ENCODE peak calls at places on chromosomes 12 and 14, in six cellular contexts. One of them, this sample, is unnamed.

GRCh38 chr12:5432011-5432400 is at the start of gene NTF3:
- DNase-seq in dorsolateral prefrontal cortex: no peak
- DNase-seq in ovary: peak; percentile 59
- DNase-seq in IMR-90: peak; percentile 76
- DNase-seq in left lung: peak; percentile 69
- DNase-seq in prostate gland: peak; percentile 51
- DNase-seq in this sample: peak; percentile 17

GRCh38 chr14:55138091-55138490 is 9.0 kb downstream of the LGALS3 start:
- DNase-seq in prostate gland: no peak
- DNase-seq in left lung: no peak
- DNase-seq in IMR-90: no peak
- DNase-seq in ovary: no peak
- DNase-seq in dorsolateral prefrontal cortex: no peak
- DNase-seq in this sample: no peak

GRCh38 chr12:46574853-46575252 is 202.3 kb upstream of the SLC38A2 start:
- DNase-seq in IMR-90: no peak
- DNase-seq in dorsolateral prefrontal cortex: no peak
- DNase-seq in ovary: no peak
- DNase-seq in prostate gland: no peak
- DNase-seq in left lung: no peak
- DNase-seq in this sample: no peak

GRCh38 chr12:51269174-51270066 is 795 bp downstream of the SMAGP start:
- DNase-seq in IMR-90: no peak
- DNase-seq in dorsolateral prefrontal cortex: no peak
- DNase-seq in left lung: peak; percentile 89
- DNase-seq in ovary: peak; percentile 26
- DNase-seq in prostate gland: peak; percentile 33
- DNase-seq in this sample: peak; percentile 65

GRCh38 chr14:26526132-26526531 is 71.7 kb downstream of the NOVA1 start:
- DNase-seq in left lung: no peak
- DNase-seq in prostate gland: no peak
- DNase-seq in dorsolateral prefrontal cortex: no peak
- DNase-seq in IMR-90: peak; percentile 21
- DNase-seq in ovary: no peak
- DNase-seq in this sample: no peak

GRCh38 chr14:55754471-55754870 is 174.5 kb downstream of the KTN1 start:
- DNase-seq in left lung: no peak
- DNase-seq in IMR-90: no peak
- DNase-seq in ovary: no peak
- DNase-seq in prostate gland: no peak
- DNase-seq in dorsolateral prefrontal cortex: no peak
- DNase-seq in this sample: peak; percentile 88

GRCh38 chr14:73714656-73715081 is 485 bp upstream of the PNMA1 start:
- DNase-seq in prostate gland: no peak
- DNase-seq in left lung: no peak
- DNase-seq in IMR-90: peak; percentile 42
- DNase-seq in ovary: peak; percentile 32
- DNase-seq in dorsolateral prefrontal cortex: peak; percentile 36
- DNase-seq in this sample: no peak

GRCh38 chr12:53327435-53328042 is 6.1 kb upstream of the AAAS start:
- DNase-seq in left lung: no peak
- DNase-seq in ovary: no peak
- DNase-seq in prostate gland: no peak
- DNase-seq in IMR-90: no peak
- DNase-seq in dorsolateral prefrontal cortex: no peak
- DNase-seq in this sample: no peak

GRCh38 chr14:25833341-25834121 is 764.3 kb downstream of the NOVA1 start:
- DNase-seq in left lung: no peak
- DNase-seq in ovary: no peak
- DNase-seq in dorsolateral prefrontal cortex: peak; percentile 83
- DNase-seq in IMR-90: no peak
- DNase-seq in prostate gland: peak; percentile 4
- DNase-seq in this sample: peak; percentile 67

DNA sequence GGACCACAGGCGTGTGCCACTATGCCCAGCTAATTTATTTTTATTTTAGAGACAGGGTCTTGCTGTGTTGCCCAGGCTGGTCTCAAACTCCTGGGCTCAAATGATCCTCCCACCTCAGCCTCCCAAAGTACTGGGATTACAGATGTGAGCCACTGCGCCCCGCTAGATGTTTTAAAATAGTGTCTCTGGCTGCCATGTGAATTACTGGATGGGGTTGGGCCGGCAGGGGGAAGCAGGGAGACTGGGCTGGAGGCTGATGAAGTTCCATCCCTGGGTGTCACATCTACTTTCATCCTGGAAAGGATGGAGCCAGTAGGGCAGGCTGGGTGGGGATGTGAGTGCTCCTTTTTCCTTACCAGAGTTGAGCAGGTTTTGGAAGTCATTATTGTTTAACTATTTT is 46.1 kb downstream of the DNAH10 start:
- DNase-seq in prostate gland: no peak
- DNase-seq in dorsolateral prefrontal cortex: no peak
- DNase-seq in IMR-90: peak; percentile 7
- DNase-seq in left lung: no peak
- DNase-seq in ovary: no peak
- DNase-seq in this sample: peak; percentile 14
- TF ChIP-seq CTCF in prostate gland: no peak
- TF ChIP-seq CTCF in dorsolateral prefrontal cortex: peak; percentile 45
- TF ChIP-seq CTCF in IMR-90: peak; percentile 35
- TF ChIP-seq CTCF in left lung: no peak
- TF ChIP-seq CTCF in ovary: no peak
- TF ChIP-seq CTCF in this sample: peak; percentile 16

GRCh38 chr14:70908918-70909641 is 1.8 kb downstream of the PCNX1 start:
- DNase-seq in ovary: no peak
- DNase-seq in IMR-90: no peak
- DNase-seq in prostate gland: no peak
- DNase-seq in dorsolateral prefrontal cortex: no peak
- DNase-seq in left lung: no peak
- DNase-seq in this sample: no peak
- H3K4me3 ChIP-seq in ovary: peak overlapping the region; percentile 98
- H3K4me3 ChIP-seq in IMR-90: peak overlapping the region; percentile 97
- H3K4me3 ChIP-seq in prostate gland: peak overlapping the region; percentile 85
- H3K4me3 ChIP-seq in dorsolateral prefrontal cortex: peak overlapping the region; percentile 95
- H3K4me3 ChIP-seq in left lung: peak overlapping the region; percentile 100
- H3K4me3 ChIP-seq in this sample: peak overlapping the region; percentile 83

DNA sequence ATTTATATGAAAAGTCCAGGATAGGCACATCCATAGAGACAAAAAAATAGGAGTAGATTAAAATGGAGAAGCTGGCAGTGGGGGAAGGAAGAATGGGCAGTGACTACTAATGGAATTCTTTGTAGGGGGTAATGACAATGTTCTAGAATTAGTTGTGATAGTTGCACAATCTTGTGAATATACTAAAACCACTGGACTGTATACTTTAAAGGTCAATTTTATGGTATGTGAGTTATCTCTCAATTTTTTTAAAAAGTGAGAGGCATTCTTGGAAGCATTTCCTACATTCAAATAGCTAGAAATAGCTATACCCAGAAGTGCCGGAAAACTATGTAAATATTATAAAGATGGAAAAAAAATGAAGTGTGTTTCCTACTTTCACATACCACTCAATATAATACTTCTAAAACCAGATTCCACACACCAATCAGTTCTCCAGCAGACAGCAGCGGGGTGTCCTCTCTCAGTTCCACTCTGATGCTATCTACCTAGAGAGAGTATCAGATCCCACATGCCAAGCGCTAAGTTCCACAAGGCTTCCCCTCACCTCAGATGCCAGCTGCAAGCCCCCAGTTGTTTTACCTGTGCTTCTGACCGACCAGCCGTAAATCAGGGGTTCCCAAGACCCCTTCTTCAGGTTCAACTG is 41.7 kb upstream of the NID2 start:
- DNase-seq in left lung: no peak
- DNase-seq in ovary: no peak
- DNase-seq in prostate gland: no peak
- DNase-seq in IMR-90: peak; percentile 88
- DNase-seq in dorsolateral prefrontal cortex: no peak
- DNase-seq in this sample: no peak
- TF ChIP-seq CTCF in left lung: no peak
- TF ChIP-seq CTCF in ovary: no peak
- TF ChIP-seq CTCF in prostate gland: no peak
- TF ChIP-seq CTCF in IMR-90: no peak
- TF ChIP-seq CTCF in dorsolateral prefrontal cortex: no peak
- TF ChIP-seq CTCF in this sample: no peak

GRCh38 chr14:102922490-102923200 is at the start of gene AMN:
- DNase-seq in IMR-90: no peak
- DNase-seq in left lung: peak; percentile 82
- DNase-seq in prostate gland: no peak
- DNase-seq in dorsolateral prefrontal cortex: no peak
- DNase-seq in ovary: no peak
- DNase-seq in this sample: peak; percentile 15

GRCh38 chr14:102924632-102925588 is 2.4 kb downstream of the AMN start:
- DNase-seq in prostate gland: no peak
- DNase-seq in left lung: peak; percentile 61
- DNase-seq in dorsolateral prefrontal cortex: no peak
- DNase-seq in ovary: no peak
- DNase-seq in IMR-90: no peak
- DNase-seq in this sample: no peak

GRCh38 chr14:102925646-102926045 is 3.2 kb downstream of the AMN start:
- DNase-seq in IMR-90: no peak
- DNase-seq in prostate gland: no peak
- DNase-seq in left lung: peak; percentile 53
- DNase-seq in ovary: no peak
- DNase-seq in dorsolateral prefrontal cortex: no peak
- DNase-seq in this sample: no peak

GRCh38 chr14:102923201-102923919 is 897 bp downstream of the AMN start:
- DNase-seq in dorsolateral prefrontal cortex: no peak
- DNase-seq in left lung: peak; percentile 78
- DNase-seq in ovary: no peak
- DNase-seq in IMR-90: no peak
- DNase-seq in prostate gland: no peak
- DNase-seq in this sample: no peak

GRCh38 chr14:102923920-102924486 is 1.5 kb downstream of the AMN start:
- DNase-seq in dorsolateral prefrontal cortex: no peak
- DNase-seq in IMR-90: no peak
- DNase-seq in ovary: no peak
- DNase-seq in prostate gland: no peak
- DNase-seq in left lung: peak; percentile 42
- DNase-seq in this sample: no peak
- H3K4me3 ChIP-seq in dorsolateral prefrontal cortex: no peak overlapping the region
- H3K4me3 ChIP-seq in IMR-90: no peak overlapping the region
- H3K4me3 ChIP-seq in ovary: no peak overlapping the region
- H3K4me3 ChIP-seq in prostate gland: no peak overlapping the region
- H3K4me3 ChIP-seq in left lung: no peak overlapping the region
- H3K4me3 ChIP-seq in this sample: no peak overlapping the region

DNA sequence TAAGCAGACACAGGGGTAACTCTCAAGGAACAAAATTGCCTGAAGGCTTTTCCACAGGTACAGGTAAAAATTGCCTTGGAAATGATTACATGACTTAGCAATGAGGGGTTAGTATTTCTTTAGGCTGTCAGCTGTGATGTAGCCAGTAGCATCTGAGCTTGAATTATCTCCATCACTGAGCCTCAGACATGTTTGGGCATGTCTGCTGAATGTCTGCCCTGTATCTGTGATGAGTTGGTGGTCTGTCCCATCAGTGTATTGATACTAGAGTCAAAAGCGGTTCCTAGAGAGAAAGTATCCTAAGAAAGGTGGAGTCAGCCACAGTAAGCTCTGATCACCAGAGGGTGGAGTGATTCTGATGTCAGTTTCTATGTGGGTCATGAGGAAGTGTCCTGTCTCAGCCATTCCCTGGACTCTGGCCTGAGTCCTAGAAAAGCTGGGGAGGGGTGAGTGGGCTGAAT is 16.2 kb downstream of the AKAP6 start:
- DNase-seq in IMR-90: peak; percentile 25
- DNase-seq in dorsolateral prefrontal cortex: no peak
- DNase-seq in left lung: no peak
- DNase-seq in prostate gland: no peak
- DNase-seq in ovary: no peak
- DNase-seq in this sample: peak; percentile 86
- TF ChIP-seq CTCF in IMR-90: no peak
- TF ChIP-seq CTCF in dorsolateral prefrontal cortex: peak; percentile 11
- TF ChIP-seq CTCF in left lung: no peak
- TF ChIP-seq CTCF in prostate gland: no peak
- TF ChIP-seq CTCF in ovary: no peak
- TF ChIP-seq CTCF in this sample: no peak

GRCh38 chr14:67916430-67916829 is 96.9 kb downstream of the RAD51B start:
- DNase-seq in ovary: no peak
- DNase-seq in left lung: no peak
- DNase-seq in dorsolateral prefrontal cortex: no peak
- DNase-seq in prostate gland: no peak
- DNase-seq in IMR-90: no peak
- DNase-seq in this sample: no peak
- H3K4me3 ChIP-seq in ovary: no peak overlapping the region
- H3K4me3 ChIP-seq in left lung: no peak overlapping the region
- H3K4me3 ChIP-seq in dorsolateral prefrontal cortex: no peak overlapping the region
- H3K4me3 ChIP-seq in prostate gland: no peak overlapping the region
- H3K4me3 ChIP-seq in IMR-90: no peak overlapping the region
- H3K4me3 ChIP-seq in this sample: no peak overlapping the region

This sample was measured in epithelial cell of esophagus.